ENCODE peak calls at places on chromosomes 13 and 19, in five cellular contexts. J, C, G, Z and L are unnamed samples.

GRCh38 chr19:616732-617526 is 16.4 kb downstream of the POLRMT start:
- DNase-seq in J (no peak), C (no peak), G (no peak), Z (no peak), L (no peak)

GRCh38 chr19:16327501-16327900 is 2.9 kb downstream of the KLF2 start:
- DNase-seq in J (no peak), C (no peak), G (no peak), Z (no peak), L (no peak)

GRCh38 chr13:44989941-44990340 is 603 bp downstream of the GPALPP1 start:
- DNase-seq in J (no peak), C (peak; percentile 5), G (no peak), Z (peak; percentile 11), L (no peak)

GRCh38 chr13:39876258-39876657 is 220.8 kb downstream of the COG6 start:
- DNase-seq in J (no peak), C (no peak), G (no peak), Z (no peak), L (no peak)

GRCh38 chr13:73842621-73843020 is 291.6 kb downstream of the KLF12 start:
- DNase-seq in J (no peak), C (no peak), G (no peak), Z (no peak), L (no peak)

GRCh38 chr19:35714601-35715354 is 3.0 kb upstream of the KMT2B start:
- DNase-seq in J (no peak), C (no peak), G (no peak), Z (no peak), L (no peak)

GRCh38 chr13:21537105-21537504 is 66.9 kb downstream of the MICU2 start:
- DNase-seq in J (no peak), C (peak; percentile 21), G (no peak), Z (no peak), L (no peak)

GRCh38 chr13:30119476-30119875 is 187.9 kb downstream of the KATNAL1 start:
- DNase-seq in J (no peak), C (no peak), G (no peak), Z (no peak), L (no peak)

GRCh38 chr19:12939292-12939606 is 840 bp downstream of the CALR start:
- DNase-seq in J (no peak), C (no peak), G (no peak), Z (no peak), L (no peak)

GRCh38 chr19:39078436-39079200 is 5.5 kb upstream of the ACP7 start:
- DNase-seq in J (no peak), C (no peak), G (no peak), Z (no peak), L (no peak)

GRCh38 chr13:33262997-33263396 is 22.6 kb downstream of the STARD13 start:
- DNase-seq in J (no peak), C (no peak), G (no peak), Z (no peak), L (no peak)

GRCh38 chr13:36920612-36921185 is 661 bp upstream of the SMAD9 start:
- DNase-seq in J (no peak), C (no peak), G (no peak), Z (no peak), L (no peak)

DNA sequence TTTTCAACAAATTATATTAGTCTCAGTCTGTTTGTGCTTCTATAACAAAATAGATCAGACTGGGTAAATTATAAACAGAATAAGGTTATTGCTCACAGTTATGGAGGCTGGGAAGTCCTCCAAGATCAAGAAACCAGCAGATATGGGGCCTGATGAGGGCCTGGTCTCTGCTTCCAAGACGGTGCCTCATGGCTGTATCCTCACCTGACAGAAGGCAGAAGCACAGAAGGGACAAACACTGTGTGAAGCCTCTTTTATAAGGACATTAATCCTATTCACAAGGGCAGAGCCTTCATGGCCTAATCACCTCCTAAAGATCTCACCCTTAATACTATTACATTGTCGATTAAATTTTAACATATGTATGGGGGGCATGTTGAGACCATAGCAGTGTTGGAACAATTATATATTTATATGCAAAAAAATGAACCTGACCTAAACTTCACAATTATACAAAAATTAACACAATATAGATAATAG is 12.7 kb downstream of the F10 start:
- DNase-seq in J (no peak), C (no peak), G (no peak), Z (no peak), L (no peak)
- TF ChIP-seq POLR2A in J (no peak), C (no peak), G (no peak), Z (no peak), L (no peak)

GRCh38 chr13:95484052-95484451 is 68.5 kb upstream of the CLDN10 start:
- DNase-seq in J (no peak), C (no peak), G (no peak), Z (no peak), L (no peak)

GRCh38 chr13:95479706-95480105 is 72.8 kb upstream of the CLDN10 start:
- DNase-seq in J (peak; percentile 36), C (no peak), G (no peak), Z (no peak), L (no peak)

GRCh38 chr13:95485045-95485517 is 67.4 kb upstream of the CLDN10 start:
- DNase-seq in J (no peak), C (peak; percentile 84), G (no peak), Z (no peak), L (no peak)

GRCh38 chr13:95480131-95480545 is 72.4 kb upstream of the CLDN10 start:
- DNase-seq in J (peak; percentile 71), C (no peak), G (no peak), Z (peak; percentile 34), L (no peak)

GRCh38 chr13:95481051-95481775 is 71.3 kb upstream of the CLDN10 start:
- DNase-seq in J (no peak), C (no peak), G (no peak), Z (no peak), L (no peak)
- TF ChIP-seq TAF1 in J (no peak), C (no peak), G (no peak), Z (no peak), L (no peak)

GRCh38 chr19:8332976-8333770 is 9.9 kb downstream of the KANK3 start:
- DNase-seq in J (no peak), C (no peak), G (no peak), Z (no peak), L (no peak)
- TF ChIP-seq POLR2AphosphoS5 in J (no peak), C (no peak), G (no peak), Z (no peak), L (no peak)

GRCh38 chr19:18306209-18306902 is 16.5 kb downstream of the LSM4 start:
- DNase-seq in J (no peak), C (no peak), G (no peak), Z (no peak), L (no peak)

GRCh38 chr19:18306903-18307681 is 15.8 kb downstream of the LSM4 start:
- DNase-seq in J (no peak), C (no peak), G (no peak), Z (no peak), L (no peak)

GRCh38 chr19:18304194-18304495 is 18.7 kb downstream of the LSM4 start:
- DNase-seq in J (no peak), C (no peak), G (no peak), Z (no peak), L (no peak)

GRCh38 chr19:18301718-18302111 is 20.3 kb upstream of the JUND start:
- DNase-seq in J (no peak), C (no peak), G (no peak), Z (no peak), L (no peak)

DNA sequence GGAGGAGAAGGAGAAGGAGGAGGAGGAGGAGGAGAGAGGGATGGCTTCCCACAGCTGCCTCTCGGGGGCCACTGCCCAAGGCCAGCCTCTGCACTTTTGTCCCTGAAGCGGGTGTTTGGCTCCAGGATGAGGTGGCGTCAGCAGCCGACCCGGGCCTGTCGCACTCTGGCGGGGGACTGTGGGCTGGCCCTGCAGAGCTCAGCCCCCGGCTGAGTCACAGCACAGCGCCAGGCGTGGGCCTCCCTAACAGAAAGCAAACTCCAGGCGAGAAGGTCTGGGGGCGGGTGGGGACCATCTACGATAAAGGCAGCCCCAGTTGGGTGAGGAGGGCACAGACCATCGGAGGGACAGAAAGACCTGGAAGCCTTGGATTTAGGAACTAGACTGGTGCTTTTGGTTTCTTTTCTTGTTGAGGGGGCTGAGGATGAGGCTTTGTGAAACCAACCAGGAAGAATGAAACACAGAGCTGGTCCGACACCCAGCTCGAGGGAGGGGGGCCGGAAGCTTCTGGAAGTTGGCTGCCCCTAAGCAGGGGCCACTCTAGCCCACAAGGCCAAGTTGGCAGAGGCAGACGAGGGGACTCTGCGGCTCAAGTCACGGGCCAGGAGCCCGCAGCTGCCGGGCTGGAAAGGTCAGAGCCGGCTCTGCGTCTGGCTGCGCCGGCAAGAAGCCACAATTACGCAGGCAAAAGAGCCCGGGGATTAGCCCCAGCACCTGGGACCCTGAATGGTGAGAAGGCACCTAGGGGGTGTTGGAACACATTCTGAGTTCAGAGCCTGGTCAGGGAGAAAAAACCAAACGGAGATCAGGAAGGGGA is 18.2 kb downstream of the LSM4 start:
- DNase-seq in J (no peak), C (peak; percentile 93), G (no peak), Z (peak; percentile 89), L (peak; percentile 87)
- TF ChIP-seq POLR2A in J (peak; percentile 82), C (peak; percentile 83), G (no peak), Z (peak; percentile 59), L (peak; percentile 78)

GRCh38 chr13:86933676-86934075 is 737.5 kb upstream of the SLITRK5 start:
- DNase-seq in J (no peak), C (no peak), G (no peak), Z (no peak), L (no peak)

DNA sequence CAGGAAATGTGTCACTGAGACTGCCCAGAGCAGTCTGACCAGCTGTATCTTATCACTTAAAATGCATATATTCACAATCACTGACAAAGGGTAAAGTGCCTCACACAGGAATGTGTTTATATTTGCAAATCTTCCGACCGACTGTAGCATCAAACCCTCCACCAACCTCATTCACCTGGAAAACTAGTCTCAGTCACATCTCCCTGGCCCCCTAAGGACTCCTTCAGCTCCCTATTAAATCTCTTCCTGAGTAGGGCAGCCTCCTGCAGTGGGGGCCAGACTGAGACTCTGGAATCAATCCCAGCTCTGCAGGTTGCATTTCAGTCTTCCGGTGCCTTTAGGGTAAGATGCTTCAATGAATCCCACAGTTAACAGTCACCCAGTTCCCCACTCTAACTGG is 738.2 kb upstream of the SLITRK5 start:
- DNase-seq in J (no peak), C (no peak), G (peak; percentile 43), Z (no peak), L (no peak)
- TF ChIP-seq TAF1 in J (no peak), C (no peak), G (no peak), Z (no peak), L (no peak)

GRCh38 chr13:76758738-76759137 is 127.5 kb downstream of the KCTD12 start:
- DNase-seq in J (no peak), C (no peak), G (no peak), Z (no peak), L (no peak)

GRCh38 chr13:76759877-76760276 is 126.3 kb downstream of the KCTD12 start:
- DNase-seq in J (no peak), C (no peak), G (no peak), Z (no peak), L (no peak)

GRCh38 chr13:76764916-76765315 is 121.3 kb downstream of the KCTD12 start:
- DNase-seq in J (no peak), C (no peak), G (no peak), Z (no peak), L (no peak)

GRCh38 chr13:76764429-76764828 is 121.8 kb downstream of the KCTD12 start:
- DNase-seq in J (no peak), C (no peak), G (no peak), Z (no peak), L (no peak)

GRCh38 chr13:76762731-76763130 is 123.5 kb downstream of the KCTD12 start:
- DNase-seq in J (no peak), C (no peak), G (no peak), Z (no peak), L (no peak)
- TF ChIP-seq POLR2AphosphoS5 in J (no peak), C (no peak), G (no peak), Z (no peak), L (no peak)